ENCODE peak calls at places on chromosomes 5 and 9, in nine cellular contexts. V is activated T-helper 1 cell treated with anti-CD3 and anti-CD28 coated beads, Interleukin-2, amount 50 U/mL, for 16 hours; P is chondrocyte; X is AML-193; W is RWPE1; U is choroid plexus epithelial cell; B is NCI-H1694; J is astrocyte; I is adrenal gland. L is an unnamed sample.

GRCh38 chr9:4497395-4497794 is 7.1 kb downstream of the SLC1A1 start:
- DNase-seq in B (no peak), P (no peak), U (no peak), X (no peak), I (no peak), V (no peak), W (no peak), J (no peak), L (no peak)

GRCh38 chr9:131179561-131180219 is 54.3 kb downstream of the NUP214 start:
- DNase-seq in I (no peak), U (peak), J (peak), V (no peak), X (no peak), W (no peak), P (no peak), B (no peak), L (peak)

GRCh38 chr5:146291421-146292074 is 47.1 kb upstream of the POU4F3 start:
- DNase-seq in P (no peak), X (peak), I (no peak), W (peak), V (no peak), B (peak), U (peak), J (peak), L (peak)

GRCh38 chr9:137486141-137486490 is 27.0 kb upstream of the NSMF start:
- DNase-seq in W (no peak), X (no peak), J (no peak), P (no peak), U (no peak), I (no peak), V (no peak), B (no peak), L (no peak)

GRCh38 chr5:168656633-168657032 is 77.5 kb upstream of the PANK3 start:
- DNase-seq in U (no peak), J (peak), V (no peak), B (no peak), I (no peak), W (no peak), X (no peak), P (no peak), L (peak)

GRCh38 chr5:1526681-1527131 is 2.9 kb upstream of the LPCAT1 start:
- DNase-seq in B (no peak), X (no peak), U (no peak), V (peak), P (peak), J (no peak), W (no peak), I (peak), L (no peak)

GRCh38 chr9:94912700-94913249 is 186.3 kb downstream of the AOPEP start:
- DNase-seq in J (peak), I (no peak), B (no peak), V (no peak), W (peak), P (no peak), U (peak), X (no peak), L (no peak)

GRCh38 chr5:6452622-6453504 is 4.2 kb downstream of the UBE2QL1 start:
- DNase-seq in W (no peak), U (no peak), J (no peak), P (no peak), B (no peak), V (no peak), I (no peak), X (no peak), L (no peak)

GRCh38 chr5:32406650-32407049 is 37.9 kb downstream of the ZFR start:
- DNase-seq in J (no peak), V (no peak), W (no peak), U (no peak), X (no peak), P (no peak), B (no peak), I (no peak), L (no peak)

GRCh38 chr9:115810166-115810565 is 343.4 kb upstream of the PAPPA start:
- DNase-seq in B (no peak), X (no peak), J (no peak), V (no peak), W (peak), P (no peak), U (peak), I (no peak), L (no peak)

GRCh38 chr9:12784461-12785250 is 9.8 kb downstream of the LURAP1L start:
- DNase-seq in J (peak), P (no peak), X (peak), B (no peak), U (peak), I (peak), V (no peak), W (peak), L (peak)

GRCh38 chr5:18745591-18745987 is 1111.3 kb downstream of the TAF11L14 start:
- DNase-seq in B (peak), I (peak), P (no peak), X (no peak), V (no peak), W (no peak), J (no peak), U (no peak), L (no peak)

GRCh38 chr5:53031695-53032096 is 42.5 kb downstream of the ITGA2 start:
- DNase-seq in W (peak), P (no peak), J (peak), X (no peak), B (no peak), U (peak), I (peak), V (no peak), L (no peak)

GRCh38 chr9:130426883-130427282 is 17.9 kb upstream of the ASS1 start:
- DNase-seq in W (peak), I (peak), U (peak), X (no peak), P (peak), J (peak), B (no peak), V (no peak), L (peak)

GRCh38 chr5:156155638-156156037 is 171.3 kb upstream of the SGCD start:
- DNase-seq in V (no peak), U (no peak), B (no peak), I (no peak), W (no peak), P (no peak), J (no peak), X (no peak), L (no peak)

GRCh38 chr5:34687269-34688011 is 31.3 kb downstream of the RAI14 start:
- DNase-seq in B (no peak), P (no peak), I (no peak), X (no peak), U (peak), V (no peak), J (peak), W (no peak), L (no peak)

GRCh38 chr9:13083366-13083765 is 196.1 kb downstream of the MPDZ start:
- DNase-seq in P (no peak), X (no peak), J (no peak), W (no peak), I (no peak), B (no peak), U (no peak), V (no peak), L (no peak)

GRCh38 chr5:58258984-58259684 is 200.8 kb downstream of the PLK2 start:
- DNase-seq in B (no peak), V (no peak), I (no peak), U (no peak), J (no peak), W (no peak), P (no peak), X (no peak), L (no peak)

GRCh38 chr9:109381011-109381729 is 60.3 kb upstream of the EPB41L4B start:
- DNase-seq in B (no peak), V (no peak), U (peak), J (peak), I (peak), P (no peak), W (no peak), X (no peak), L (no peak)

GRCh38 chr5:143297756-143298155 is 105.7 kb downstream of the NR3C1 start:
- DNase-seq in I (no peak), W (no peak), B (no peak), P (no peak), U (no peak), V (no peak), J (no peak), X (no peak), L (no peak)

GRCh38 chr5:169945831-169946261 is 34.4 kb downstream of the INSYN2B start:
- DNase-seq in V (no peak), P (no peak), I (peak), B (no peak), W (peak), J (peak), U (peak), X (no peak), L (peak)

GRCh38 chr5:92761585-92761984 is 819.4 kb downstream of the NR2F1-AS1 start:
- DNase-seq in I (no peak), P (no peak), W (no peak), J (no peak), U (no peak), B (no peak), V (no peak), X (no peak), L (no peak)

GRCh38 chr9:115668506-115668905 is 485.1 kb upstream of the PAPPA start:
- DNase-seq in J (peak), V (no peak), P (no peak), X (no peak), I (no peak), U (peak), B (no peak), W (peak), L (peak)

GRCh38 chr5:157578079-157578780 is 2.7 kb upstream of the ADAM19 start:
- DNase-seq in I (no peak), J (no peak), B (no peak), W (no peak), X (no peak), V (no peak), P (no peak), U (no peak), L (no peak)

GRCh38 chr9:122265265-122265900 is 701 bp downstream of the MRRF start:
- DNase-seq in U (peak), J (no peak), X (peak), B (no peak), W (no peak), I (peak), V (no peak), P (no peak), L (no peak)

GRCh38 chr5:32233220-32233695 is 59.1 kb upstream of the GOLPH3 start:
- DNase-seq in B (no peak), X (peak), P (no peak), U (no peak), J (no peak), W (no peak), V (no peak), I (no peak), L (no peak)

GRCh38 chr5:17221843-17222614 is 4.6 kb downstream of the BASP1 start:
- DNase-seq in W (no peak), B (no peak), V (no peak), J (peak), I (no peak), U (peak), P (no peak), X (no peak), L (no peak)

GRCh38 chr9:137436761-137437600 is 4.2 kb downstream of the ENTPD8 start:
- DNase-seq in P (peak), V (no peak), B (no peak), J (no peak), I (no peak), X (no peak), U (no peak), W (no peak), L (no peak)

GRCh38 chr5:81826128-81826527 is 75.2 kb upstream of the SSBP2 start:
- DNase-seq in P (no peak), U (peak), W (no peak), B (no peak), X (no peak), V (no peak), I (no peak), J (no peak), L (no peak)

GRCh38 chr5:128409401-128409800 is 128.6 kb downstream of the FBN2 start:
- DNase-seq in X (no peak), W (peak), P (no peak), I (no peak), B (no peak), J (peak), U (no peak), V (no peak), L (no peak)

GRCh38 chr9:111597852-111598729 is 1.4 kb downstream of the PTGR1 start:
- DNase-seq in P (no peak), W (peak), X (peak), U (peak), V (peak), B (peak), J (peak), I (peak), L (peak)